ENCODE peak calls at places on chromosomes 2 and 18, in seven cellular contexts. B, E, Y, Q, G, L and U are unnamed samples.

GRCh38 chr18:73752546-73752945 is 395.1 kb downstream of the FBXO15 start:
- DNase-seq in Y (no peak), Q (no peak), G (no peak), L (no peak), E (no peak), B (peak), U (peak)

GRCh38 chr2:144522741-144523605 is 3.1 kb upstream of the ZEB2 start:
- DNase-seq in L (no peak), E (no peak), Q (no peak), Y (no peak), G (no peak), B (peak), U (no peak)

GRCh38 chr2:171436307-171436706 is 2.3 kb downstream of the DCAF17 start:
- DNase-seq in Q (no peak), E (no peak), Y (no peak), B (peak), G (no peak), L (no peak), U (peak)

GRCh38 chr2:119486886-119487285 is 37.4 kb downstream of the SCTR start:
- DNase-seq in Q (no peak), G (no peak), B (no peak), Y (no peak), L (no peak), E (no peak), U (no peak)

GRCh38 chr18:79867666-79868065 is 69.9 kb downstream of the KCNG2 start:
- DNase-seq in G (no peak), B (no peak), Y (no peak), L (no peak), Q (peak), E (no peak), U (no peak)

GRCh38 chr2:73383036-73383435 is 2.6 kb upstream of the ALMS1 start:
- DNase-seq in B (no peak), E (no peak), Y (no peak), G (no peak), Q (no peak), L (no peak), U (no peak)

GRCh38 chr2:138116456-138116855 is 152.2 kb downstream of the HNMT start:
- DNase-seq in Y (no peak), Q (no peak), E (no peak), G (no peak), L (no peak), B (no peak), U (peak)

GRCh38 chr18:55092166-55092565 is 132.9 kb upstream of the CCDC68 start:
- DNase-seq in L (no peak), E (no peak), G (no peak), Y (no peak), B (no peak), Q (no peak), U (no peak)

GRCh38 chr18:13387856-13388548 is 169.4 kb downstream of the LDLRAD4 start:
- DNase-seq in E (peak), Y (no peak), L (no peak), Q (peak), G (no peak), B (peak), U (no peak)

GRCh38 chr2:222813177-222813843 is 47.5 kb upstream of the ACSL3 start:
- DNase-seq in Q (no peak), G (no peak), Y (no peak), E (no peak), L (no peak), B (no peak), U (peak)

GRCh38 chr2:219454217-219454616 is 19.6 kb downstream of the SPEG start:
- DNase-seq in E (no peak), G (no peak), L (peak), B (peak), Q (no peak), Y (no peak), U (no peak)

GRCh38 chr2:178756843-178757242 is 50.4 kb downstream of the TTN start:
- DNase-seq in G (no peak), Q (no peak), L (no peak), E (peak), B (peak), Y (no peak), U (peak)

GRCh38 chr2:154049561-154049960 is 177.8 kb downstream of the GALNT13 start:
- DNase-seq in Y (no peak), G (no peak), Q (no peak), L (no peak), B (no peak), E (no peak), U (no peak)

GRCh38 chr2:161796192-161796591 is 172.0 kb downstream of the SLC4A10 start:
- DNase-seq in B (no peak), Q (no peak), G (no peak), Y (no peak), E (no peak), L (no peak), U (peak)

GRCh38 chr2:231769170-231770136 is 11.6 kb downstream of the PDE6D start:
- DNase-seq in G (no peak), Y (no peak), B (no peak), L (no peak), E (no peak), Q (no peak), U (no peak)

GRCh38 chr2:236875906-236876505 is 209.7 kb upstream of the COPS8 start:
- DNase-seq in L (no peak), B (no peak), Q (peak), G (no peak), E (no peak), Y (no peak), U (peak)

GRCh38 chr2:8408560-8409460 is 273.0 kb upstream of the ID2 start:
- DNase-seq in L (no peak), E (no peak), G (no peak), Y (peak), B (no peak), Q (no peak), U (no peak)

GRCh38 chr2:192741889-192742288 is 547.2 kb upstream of the TMEFF2 start:
- DNase-seq in G (no peak), Q (no peak), L (no peak), Y (no peak), E (no peak), B (no peak), U (peak)

GRCh38 chr2:43225788-43226557 is 433 bp downstream of the ZFP36L2 start:
- DNase-seq in Y (peak), E (no peak), B (peak), Q (peak), G (no peak), L (no peak), U (no peak)

GRCh38 chr18:76803814-76804213 is 18.5 kb upstream of the ZNF236 start:
- DNase-seq in L (no peak), B (peak), Y (peak), Q (no peak), E (no peak), G (no peak), U (peak)

GRCh38 chr18:76805221-76805620 is 17.1 kb upstream of the ZNF236 start:
- DNase-seq in B (peak), Y (no peak), L (no peak), G (no peak), Q (no peak), E (no peak), U (peak)

GRCh38 chr18:76806301-76806700 is 16.1 kb upstream of the ZNF236 start:
- DNase-seq in L (peak), Y (no peak), Q (no peak), B (no peak), E (no peak), G (no peak), U (peak)

GRCh38 chr18:76803413-76803812 is 18.9 kb upstream of the ZNF236 start:
- DNase-seq in Q (no peak), B (no peak), Y (no peak), L (no peak), G (no peak), E (no peak), U (no peak)

DNA sequence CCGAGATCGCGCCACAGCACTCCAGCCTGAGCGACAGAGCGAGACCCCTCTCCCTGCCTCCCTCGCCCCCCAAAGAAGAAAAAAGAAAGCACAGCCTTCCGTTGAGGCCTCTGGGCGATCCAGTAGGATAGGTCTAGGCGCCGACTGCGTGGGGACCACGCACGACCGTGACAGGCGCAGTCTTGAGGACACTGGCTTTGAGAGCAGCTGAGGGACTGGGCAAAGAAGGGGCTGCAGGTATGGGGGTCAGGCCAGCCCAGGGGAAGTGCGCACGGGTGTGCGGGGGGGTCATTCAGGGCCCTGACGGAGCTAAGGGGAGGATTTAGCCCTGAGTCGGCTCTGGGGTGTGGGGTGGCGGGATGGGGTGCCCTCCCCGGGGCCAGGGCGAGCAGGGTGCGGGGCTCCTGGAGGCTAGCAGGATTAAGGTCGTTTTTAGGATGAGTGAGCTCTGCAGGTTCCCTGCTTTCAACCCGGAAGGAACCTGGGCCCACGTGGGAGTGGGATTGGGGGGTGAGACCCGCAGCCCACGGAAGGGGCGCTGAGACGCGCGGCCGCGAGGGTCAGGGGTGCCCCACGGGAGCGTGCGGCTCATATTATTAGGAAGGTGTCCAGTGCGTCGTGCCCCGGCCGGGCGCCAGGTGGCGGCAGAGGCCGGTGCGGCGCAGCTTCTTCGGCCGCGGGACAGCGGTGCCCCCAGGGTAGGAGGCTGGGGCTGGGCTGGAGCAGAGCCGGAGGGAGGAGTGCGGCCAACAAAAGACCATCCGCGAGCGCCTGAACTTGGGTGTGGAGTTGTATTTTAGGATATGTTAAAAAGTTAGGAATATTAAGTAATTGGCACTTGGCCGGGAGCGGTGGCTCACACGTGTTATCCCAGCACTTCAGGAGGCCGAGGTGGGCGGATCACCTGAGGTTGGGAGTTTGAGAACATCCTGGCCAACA is 20.5 kb upstream of the ZNF236 start:
- DNase-seq in Y (peak), Q (no peak), E (no peak), L (no peak), G (no peak), B (peak), U (no peak)
- TF ChIP-seq CTCF in Y (peak), Q (peak), E (peak), L (peak), G (peak), B (peak), U (peak)

DNA sequence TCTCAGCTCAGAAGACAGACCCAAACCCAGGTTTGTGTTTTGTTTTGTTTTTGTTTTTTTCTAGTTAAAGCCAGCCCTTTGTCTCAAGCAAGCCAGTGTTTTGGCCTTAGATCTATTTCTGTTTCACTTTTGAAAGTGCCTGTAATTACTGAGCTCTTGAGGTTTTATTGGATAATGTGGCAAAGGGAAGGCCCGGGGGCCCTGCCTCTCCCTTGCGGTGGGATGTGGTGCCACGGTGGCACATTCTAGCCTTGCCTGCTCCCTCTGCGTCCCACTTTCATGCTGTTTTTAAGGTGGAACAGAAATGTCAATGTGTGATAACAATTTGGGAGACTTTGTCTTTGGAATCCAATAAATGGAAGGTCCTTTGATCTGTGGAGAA is 2.5 kb downstream of the HPCAL1 start:
- DNase-seq in Y (no peak), E (no peak), L (no peak), Q (no peak), B (peak), G (no peak), U (no peak)
- H3K4me3 ChIP-seq in Y (no peak), E (no peak), L (no peak), Q (peak), B (no peak), G (no peak), U (no peak)

GRCh38 chr2:126811101-126811500 is 87.6 kb upstream of the TEX51 start:
- DNase-seq in G (no peak), Q (no peak), B (no peak), Y (no peak), L (no peak), E (no peak), U (no peak)

GRCh38 chr2:126809357-126809756 is 89.3 kb upstream of the TEX51 start:
- DNase-seq in B (no peak), Y (no peak), G (no peak), Q (no peak), E (no peak), L (no peak), U (no peak)

GRCh38 chr2:126804347-126804746 is 94.3 kb upstream of the TEX51 start:
- DNase-seq in L (no peak), Y (no peak), Q (no peak), G (no peak), E (no peak), B (no peak), U (no peak)

GRCh38 chr2:126810001-126810400 is 88.7 kb upstream of the TEX51 start:
- DNase-seq in Y (no peak), Q (no peak), E (no peak), G (no peak), L (no peak), B (no peak), U (no peak)

GRCh38 chr2:126808929-126809328 is 89.8 kb upstream of the TEX51 start:
- DNase-seq in E (no peak), B (no peak), Q (no peak), G (no peak), Y (no peak), L (no peak), U (no peak)
- TF ChIP-seq CTCF in E (no peak), B (no peak), Q (no peak), G (no peak), Y (no peak), L (no peak), U (no peak)

GRCh38 chr18:46412831-46413371 is 244.1 kb downstream of the LOXHD1 start:
- DNase-seq in L (no peak), G (no peak), B (no peak), Q (no peak), Y (no peak), E (no peak), U (no peak)
- H3K4me3 ChIP-seq in L (no peak), G (no peak), B (no peak), Q (no peak), Y (no peak), E (no peak), U (no peak)

GRCh38 chr2:113760400-113760799 is 4.0 kb upstream of the SLC35F5 start:
- DNase-seq in B (peak), Y (no peak), E (peak), Q (no peak), G (no peak), L (no peak), U (no peak)

GRCh38 chr2:113767811-113768210 is 11.4 kb upstream of the SLC35F5 start:
- DNase-seq in L (no peak), E (no peak), Q (no peak), G (no peak), B (no peak), Y (no peak), U (no peak)

GRCh38 chr2:113757059-113757657 is 716 bp upstream of the SLC35F5 start:
- DNase-seq in Q (no peak), Y (no peak), E (peak), B (no peak), L (no peak), G (no peak), U (no peak)

GRCh38 chr2:113762377-113763118 is 6.1 kb upstream of the SLC35F5 start:
- DNase-seq in E (peak), Q (no peak), B (peak), G (no peak), Y (no peak), L (no peak), U (no peak)
- TF ChIP-seq CTCF in E (no peak), Q (no peak), B (no peak), G (no peak), Y (no peak), L (no peak), U (no peak)

GRCh38 chr2:201188449-201188848 is 5.5 kb downstream of the CASP10 start:
- DNase-seq in G (no peak), B (no peak), L (no peak), Q (no peak), Y (no peak), E (no peak), U (no peak)

GRCh38 chr2:201180010-201180409 is 2.9 kb upstream of the CASP10 start:
- DNase-seq in Q (no peak), L (no peak), E (no peak), Y (no peak), G (no peak), B (no peak), U (no peak)

GRCh38 chr2:201185863-201186262 is 2.9 kb downstream of the CASP10 start:
- DNase-seq in Y (peak), Q (no peak), L (no peak), B (no peak), E (no peak), G (no peak), U (no peak)

GRCh38 chr2:201182650-201183372 is at the start of gene CASP10:
- DNase-seq in Y (peak), B (peak), E (no peak), Q (no peak), L (no peak), G (no peak), U (peak)

GRCh38 chr2:201183373-201183742 is 417 bp downstream of the CASP10 start:
- DNase-seq in E (no peak), Y (no peak), L (no peak), Q (no peak), B (no peak), G (no peak), U (no peak)
- H3K4me3 ChIP-seq in E (peak), Y (peak), L (peak), Q (peak), B (peak), G (peak), U (peak)

GRCh38 chr2:216055661-216056060 is 25.9 kb downstream of the PECR start:
- DNase-seq in Q (no peak), L (no peak), Y (no peak), E (no peak), G (no peak), B (no peak), U (no peak)

GRCh38 chr2:216064014-216064630 is 17.5 kb downstream of the PECR start:
- DNase-seq in B (no peak), L (no peak), E (no peak), Q (no peak), G (no peak), Y (no peak), U (no peak)

GRCh38 chr2:216057688-216058193 is 23.9 kb downstream of the PECR start:
- DNase-seq in Y (peak), E (peak), G (no peak), Q (no peak), B (peak), L (no peak), U (peak)

GRCh38 chr2:216056739-216057138 is 24.9 kb downstream of the PECR start:
- DNase-seq in E (no peak), B (no peak), L (no peak), G (no peak), Y (no peak), Q (no peak), U (no peak)

GRCh38 chr2:216059233-216059834 is 22.3 kb downstream of the PECR start:
- DNase-seq in L (no peak), G (no peak), B (no peak), E (no peak), Y (peak), Q (no peak), U (peak)
- TF ChIP-seq CTCF in L (no peak), G (no peak), B (peak), E (no peak), Y (peak), Q (no peak), U (peak)

GRCh38 chr18:63085611-63086010 is 234.0 kb downstream of the BCL2 start:
- DNase-seq in L (no peak), G (no peak), Q (no peak), E (no peak), Y (no peak), B (no peak), U (no peak)
- H3K4me3 ChIP-seq in L (no peak), G (no peak), Q (no peak), E (no peak), Y (no peak), B (no peak), U (no peak)